ENCODE peak calls at places on chromosomes 6 and 20, in five cellular contexts. L is activated T-cell treated with anti-CD3 and anti-CD28 coated beads, Interleukin-2, amount 50 U/mL, for 48 hours; V is GM23338; I is GM13976; C is CD4-positive, alpha-beta T cell. P is an unnamed sample.

GRCh38 chr6:81562169-81562568 is 190.3 kb downstream of the TENT5A start:
- DNase-seq in L (no peak), V (no peak), I (no peak), C (no peak), P (no peak)

GRCh38 chr6:63527658-63528514 is 44.4 kb upstream of the LOC128125822 start:
- DNase-seq in L (no peak), V (no peak), I (no peak), C (no peak), P (no peak)

GRCh38 chr6:53518862-53519261 is 26.0 kb downstream of the GCLC start:
- DNase-seq in L (no peak), V (no peak), I (no peak), C (no peak), P (no peak)

GRCh38 chr20:32988008-32988407 is 16.2 kb downstream of the SUN5 start:
- DNase-seq in L (no peak), V (no peak), I (no peak), C (no peak), P (no peak)

GRCh38 chr20:33191955-33192354 is 24.0 kb downstream of the BPIFA2 start:
- DNase-seq in L (no peak), V (no peak), I (no peak), C (no peak), P (no peak)

GRCh38 chr20:38290829-38291581 is 13.0 kb upstream of the BPI start:
- DNase-seq in L (no peak), V (peak; percentile 92), I (no peak), C (no peak), P (no peak)

GRCh38 chr20:4043801-4044200 is 28.4 kb upstream of the RNF24 start:
- DNase-seq in L (no peak), V (no peak), I (no peak), C (no peak), P (no peak)

GRCh38 chr6:26472549-26473245 is 14.9 kb downstream of the BTN2A1 start:
- DNase-seq in L (no peak), V (no peak), I (no peak), C (no peak), P (no peak)

GRCh38 chr6:125747589-125748533 is 1.6 kb upstream of the HEY2 start:
- DNase-seq in L (peak; percentile 50), V (peak; percentile 78), I (peak; percentile 42), C (no peak), P (peak; percentile 45)

GRCh38 chr6:129598244-129599187 is 111.5 kb downstream of the ARHGAP18 start:
- DNase-seq in L (no peak), V (peak; percentile 80), I (peak; percentile 34), C (no peak), P (peak; percentile 21)

GRCh38 chr6:43060034-43060754 is 763 bp downstream of the KLC4 start:
- DNase-seq in L (no peak), V (peak; percentile 66), I (no peak), C (no peak), P (no peak)

GRCh38 chr6:121344539-121344938 is 10.3 kb upstream of the TBC1D32 start:
- DNase-seq in L (no peak), V (no peak), I (no peak), C (no peak), P (no peak)

GRCh38 chr6:140784573-140784972 is 1348.2 kb upstream of the GJE1 start:
- DNase-seq in L (no peak), V (no peak), I (no peak), C (no peak), P (no peak)

GRCh38 chr20:11719153-11719552 is 198.5 kb upstream of the BTBD3 start:
- DNase-seq in L (no peak), V (peak; percentile 63), I (no peak), C (no peak), P (no peak)

GRCh38 chr6:39166189-39166917 is 51.4 kb upstream of the SAYSD1 start:
- DNase-seq in L (peak; percentile 92), V (peak; percentile 96), I (peak; percentile 87), C (peak; percentile 78), P (peak; percentile 66)

GRCh38 chr6:112061605-112062004 is 7.7 kb downstream of the CCN6 start:
- DNase-seq in L (no peak), V (no peak), I (no peak), C (no peak), P (no peak)

GRCh38 chr6:120632975-120633374 is 701.3 kb downstream of the TBC1D32 start:
- DNase-seq in L (no peak), V (no peak), I (no peak), C (no peak), P (no peak)

GRCh38 chr20:10939297-10939949 is 265.6 kb upstream of the JAG1 start:
- DNase-seq in L (no peak), V (no peak), I (no peak), C (no peak), P (no peak)

GRCh38 chr6:104281370-104281769 is 578.3 kb downstream of the HACE1 start:
- DNase-seq in L (no peak), V (peak; percentile 73), I (no peak), C (no peak), P (no peak)

GRCh38 chr6:26401389-26401986 is 587 bp upstream of the BTN3A1 start:
- DNase-seq in L (peak; percentile 23), V (no peak), I (no peak), C (no peak), P (no peak)

GRCh38 chr6:73299171-73300073 is 36.4 kb upstream of the KHDC1 start:
- DNase-seq in L (no peak), V (peak; percentile 51), I (no peak), C (no peak), P (no peak)

GRCh38 chr6:122736166-122736565 is 43.4 kb upstream of the FABP7 start:
- DNase-seq in L (no peak), V (no peak), I (no peak), C (no peak), P (no peak)

GRCh38 chr6:158086054-158086705 is 81.9 kb downstream of the SERAC1 start:
- DNase-seq in L (no peak), V (no peak), I (peak; percentile 59), C (no peak), P (no peak)

GRCh38 chr6:5471044-5471443 is 209.7 kb downstream of the FARS2 start:
- DNase-seq in L (peak; percentile 69), V (peak; percentile 83), I (peak; percentile 73), C (peak; percentile 61), P (no peak)

GRCh38 chr6:159107451-159108260 is 61.5 kb upstream of the FNDC1 start:
- DNase-seq in L (peak; percentile 62), V (no peak), I (no peak), C (peak; percentile 71), P (peak; percentile 58)